ENCODE peak calls at places on chromosomes 3 and 15, in seven cellular contexts. N, X, Q, P, F, Z and M are unnamed samples.

GRCh38 chr15:63061971-63062370 is 19.4 kb downstream of the TPM1 start:
- DNase-seq in N (no peak), X (no peak), Q (no peak), P (no peak), F (no peak), Z (no peak), M (no peak)

GRCh38 chr3:49654955-49655556 is 19.1 kb upstream of the APEH start:
- DNase-seq in N (no peak), X (no peak), Q (no peak), P (no peak), F (no peak), Z (no peak), M (no peak)

GRCh38 chr3:168659015-168659414 is 563.3 kb upstream of the GOLIM4 start:
- DNase-seq in N (peak; percentile 21), X (no peak), Q (no peak), P (no peak), F (no peak), Z (no peak), M (no peak)

GRCh38 chr3:161854232-161854771 is 357.7 kb downstream of the OTOL1 start:
- DNase-seq in N (peak; percentile 91), X (no peak), Q (peak; percentile 9), P (no peak), F (no peak), Z (peak; percentile 57), M (no peak)

GRCh38 chr3:69009559-69010410 is 3.7 kb downstream of the EOGT start:
- DNase-seq in N (no peak), X (no peak), Q (no peak), P (no peak), F (peak; percentile 76), Z (no peak), M (no peak)

GRCh38 chr3:176521531-176522175 is 675.6 kb downstream of the TBL1XR1 start:
- DNase-seq in N (no peak), X (no peak), Q (no peak), P (no peak), F (peak; percentile 2), Z (no peak), M (no peak)

GRCh38 chr15:83526319-83526718 is 79.2 kb downstream of the SH3GL3 start:
- DNase-seq in N (no peak), X (no peak), Q (no peak), P (no peak), F (no peak), Z (no peak), M (no peak)

GRCh38 chr3:194306771-194307640 is 44.1 kb downstream of the CPN2 start:
- DNase-seq in N (no peak), X (no peak), Q (no peak), P (no peak), F (no peak), Z (no peak), M (no peak)

GRCh38 chr3:41985018-41985417 is 23.1 kb upstream of the ULK4 start:
- DNase-seq in N (no peak), X (no peak), Q (no peak), P (no peak), F (no peak), Z (no peak), M (no peak)

GRCh38 chr3:136750209-136750921 is 1.8 kb downstream of the STAG1 start:
- DNase-seq in N (peak; percentile 32), X (no peak), Q (no peak), P (no peak), F (no peak), Z (no peak), M (no peak)

GRCh38 chr15:74132681-74133070 is 2.3 kb downstream of the ISLR2 start:
- DNase-seq in N (no peak), X (no peak), Q (no peak), P (no peak), F (no peak), Z (no peak), M (no peak)

GRCh38 chr15:59437777-59438574 is at the start of gene FAM81A:
- DNase-seq in N (peak; percentile 48), X (peak; percentile 74), Q (peak; percentile 80), P (no peak), F (peak; percentile 94), Z (peak; percentile 74), M (peak; percentile 79)

GRCh38 chr15:70569139-70569717 is 194.1 kb downstream of the UACA start:
- DNase-seq in N (peak; percentile 57), X (no peak), Q (no peak), P (no peak), F (peak; percentile 58), Z (no peak), M (no peak)

GRCh38 chr15:75348563-75349350 is 1.9 kb downstream of the NEIL1 start:
- DNase-seq in N (no peak), X (no peak), Q (no peak), P (no peak), F (peak; percentile 41), Z (no peak), M (peak; percentile 45)

GRCh38 chr15:28096720-28097431 is 2.2 kb downstream of the OCA2 start:
- DNase-seq in N (no peak), X (no peak), Q (no peak), P (no peak), F (peak; percentile 58), Z (no peak), M (no peak)

GRCh38 chr3:12303998-12304397 is 15.1 kb downstream of the PPARG start:
- DNase-seq in N (no peak), X (no peak), Q (no peak), P (no peak), F (no peak), Z (no peak), M (no peak)

GRCh38 chr3:102736288-102736960 is 301.6 kb downstream of the ZPLD1 start:
- DNase-seq in N (no peak), X (no peak), Q (no peak), P (no peak), F (no peak), Z (no peak), M (no peak)